ENCODE peak calls at places on chromosomes 2 and 18, in nine cellular contexts. C is substantia nigra; F is stimulated activated CD4-positive, alpha-beta T cell treated with anti-CD3 and anti-CD28 coated beads, Interleukin-15, amount 100 ng/mL, for 1 hour; G is H1; Q is Right ventricle myocardium superior; A is NCI-H748 treated with DMSO at 0.1 percent for 48 hours; V is activated naive CD8-positive, alpha-beta T cell treated with anti-CD3 and anti-CD28 coated beads, Interleukin-2, amount 50 U/mL, for 24 hours; W is CD4-positive, alpha-beta T cell; O is heart right ventricle. E is an unnamed sample.

GRCh38 chr2:209074711-209075110 is 349.1 kb upstream of the MAP2 start:
- DNase-seq in C (no peak), F (no peak), G (no peak), Q (no peak), A (no peak), V (no peak), W (no peak), O (no peak), E (peak)

GRCh38 chr2:1504311-1504750 is 91.1 kb downstream of the TPO start:
- DNase-seq in C (no peak), F (no peak), G (no peak), Q (no peak), A (no peak), V (no peak), W (no peak), O (no peak), E (no peak)

GRCh38 chr2:158786897-158787296 is 8.2 kb upstream of the DAPL1 start:
- DNase-seq in C (no peak), F (no peak), G (no peak), Q (no peak), A (no peak), V (no peak), W (no peak), O (no peak), E (no peak)

GRCh38 chr2:119523959-119524694 is at the start of gene SCTR:
- DNase-seq in C (no peak), F (no peak), G (no peak), Q (no peak), A (peak), V (no peak), W (no peak), O (no peak), E (no peak)

GRCh38 chr2:20625491-20625919 is 25.4 kb downstream of the HS1BP3 start:
- DNase-seq in C (no peak), F (no peak), G (no peak), Q (peak), A (no peak), V (no peak), W (no peak), O (no peak), E (no peak)

GRCh38 chr18:23225518-23225917 is 90.2 kb downstream of the CABLES1 start:
- DNase-seq in C (no peak), F (no peak), G (no peak), Q (no peak), A (no peak), V (no peak), W (no peak), O (no peak), E (no peak)

GRCh38 chr2:109689182-109689935 is 75.2 kb downstream of the SOWAHC start:
- DNase-seq in C (no peak), F (no peak), G (no peak), Q (no peak), A (no peak), V (no peak), W (no peak), O (no peak), E (no peak)

GRCh38 chr2:207528980-207529329 is 807 bp upstream of the CREB1 start:
- DNase-seq in C (peak), F (peak), G (no peak), Q (no peak), A (no peak), V (peak), W (peak), O (peak), E (no peak)

GRCh38 chr2:96800061-96800761 is 15.9 kb upstream of the CNNM3 start:
- DNase-seq in C (no peak), F (no peak), G (no peak), Q (no peak), A (no peak), V (no peak), W (no peak), O (no peak), E (no peak)

GRCh38 chr2:241179894-241180293 is 8.6 kb upstream of the ANO7 start:
- DNase-seq in C (no peak), F (no peak), G (no peak), Q (peak), A (no peak), V (no peak), W (no peak), O (no peak), E (no peak)

GRCh38 chr18:79439201-79440023 is 43.7 kb downstream of the NFATC1 start:
- DNase-seq in C (no peak), F (peak), G (no peak), Q (no peak), A (no peak), V (peak), W (peak), O (no peak), E (peak)

GRCh38 chr2:200288670-200289429 is 17.6 kb upstream of the SPATS2L start:
- DNase-seq in C (no peak), F (no peak), G (no peak), Q (no peak), A (no peak), V (no peak), W (no peak), O (no peak), E (no peak)

GRCh38 chr2:66553370-66553769 is 118.4 kb downstream of the MEIS1 start:
- DNase-seq in C (no peak), F (no peak), G (no peak), Q (peak), A (peak), V (no peak), W (no peak), O (no peak), E (no peak)

GRCh38 chr18:61869631-61870030 is 23.2 kb downstream of the RNF152 start:
- DNase-seq in C (no peak), F (no peak), G (no peak), Q (no peak), A (no peak), V (no peak), W (no peak), O (no peak), E (no peak)

GRCh38 chr2:120754067-120754960 is 18.6 kb downstream of the GLI2 start:
- DNase-seq in C (no peak), F (no peak), G (no peak), Q (no peak), A (no peak), V (no peak), W (no peak), O (no peak), E (no peak)

GRCh38 chr2:45909677-45910191 is 258.3 kb downstream of the PRKCE start:
- DNase-seq in C (no peak), F (no peak), G (no peak), Q (no peak), A (no peak), V (no peak), W (no peak), O (no peak), E (peak)

GRCh38 chr2:222439692-222440091 is 15.3 kb downstream of the SGPP2 start:
- DNase-seq in C (no peak), F (no peak), G (no peak), Q (no peak), A (no peak), V (no peak), W (no peak), O (no peak), E (peak)

E was measured in MV-4-11.